ENCODE peak calls at places on chromosome 6, in eight cellular contexts. One of them, this sample, is unnamed.

GRCh38 chr6:75882734-75883133 is 133.7 kb downstream of the MYO6 start:
- DNase-seq in adrenal gland: no peak
- DNase-seq in body of pancreas: no peak
- DNase-seq in lower leg skin: no peak
- DNase-seq in AG09319: peak
- DNase-seq in dorsolateral prefrontal cortex: no peak
- DNase-seq in coronary artery: no peak
- DNase-seq in lower lobe of right lung: no peak
- DNase-seq in this sample: peak

GRCh38 chr6:119830494-119831295 is 481.1 kb upstream of the MAN1A1 start:
- DNase-seq in lower leg skin: no peak
- DNase-seq in lower lobe of right lung: no peak
- DNase-seq in adrenal gland: no peak
- DNase-seq in coronary artery: no peak
- DNase-seq in AG09319: no peak
- DNase-seq in body of pancreas: no peak
- DNase-seq in dorsolateral prefrontal cortex: no peak
- DNase-seq in this sample: peak

GRCh38 chr6:101392561-101393230 is 812 bp upstream of the GRIK2 start:
- DNase-seq in adrenal gland: no peak
- DNase-seq in body of pancreas: peak
- DNase-seq in AG09319: no peak
- DNase-seq in lower lobe of right lung: no peak
- DNase-seq in lower leg skin: no peak
- DNase-seq in dorsolateral prefrontal cortex: no peak
- DNase-seq in coronary artery: no peak
- DNase-seq in this sample: no peak

GRCh38 chr6:16619017-16619416 is 142.2 kb downstream of the ATXN1 start:
- DNase-seq in dorsolateral prefrontal cortex: no peak
- DNase-seq in coronary artery: no peak
- DNase-seq in AG09319: no peak
- DNase-seq in lower leg skin: no peak
- DNase-seq in body of pancreas: no peak
- DNase-seq in adrenal gland: no peak
- DNase-seq in lower lobe of right lung: no peak
- DNase-seq in this sample: peak

GRCh38 chr6:28105286-28105685 is 19.1 kb upstream of the ZSCAN16 start:
- DNase-seq in coronary artery: no peak
- DNase-seq in lower lobe of right lung: no peak
- DNase-seq in body of pancreas: no peak
- DNase-seq in adrenal gland: no peak
- DNase-seq in AG09319: no peak
- DNase-seq in dorsolateral prefrontal cortex: no peak
- DNase-seq in lower leg skin: no peak
- DNase-seq in this sample: peak

GRCh38 chr6:36944650-36945049 is 9.9 kb upstream of the PI16 start:
- DNase-seq in lower lobe of right lung: no peak
- DNase-seq in body of pancreas: peak
- DNase-seq in dorsolateral prefrontal cortex: no peak
- DNase-seq in coronary artery: no peak
- DNase-seq in adrenal gland: peak
- DNase-seq in AG09319: no peak
- DNase-seq in lower leg skin: peak
- DNase-seq in this sample: no peak

GRCh38 chr6:116556065-116556464 is 2.5 kb downstream of the CALHM4 start:
- DNase-seq in adrenal gland: no peak
- DNase-seq in coronary artery: no peak
- DNase-seq in lower lobe of right lung: no peak
- DNase-seq in lower leg skin: no peak
- DNase-seq in AG09319: no peak
- DNase-seq in body of pancreas: no peak
- DNase-seq in dorsolateral prefrontal cortex: no peak
- DNase-seq in this sample: peak

GRCh38 chr6:136230219-136230980 is 19.7 kb downstream of the MTFR2 start:
- DNase-seq in dorsolateral prefrontal cortex: no peak
- DNase-seq in AG09319: no peak
- DNase-seq in adrenal gland: no peak
- DNase-seq in body of pancreas: no peak
- DNase-seq in lower leg skin: no peak
- DNase-seq in coronary artery: no peak
- DNase-seq in lower lobe of right lung: no peak
- DNase-seq in this sample: peak

GRCh38 chr6:130129781-130130246 is 92.9 kb downstream of the SAMD3 start:
- DNase-seq in lower leg skin: no peak
- DNase-seq in body of pancreas: no peak
- DNase-seq in coronary artery: no peak
- DNase-seq in adrenal gland: no peak
- DNase-seq in lower lobe of right lung: no peak
- DNase-seq in AG09319: no peak
- DNase-seq in dorsolateral prefrontal cortex: no peak
- DNase-seq in this sample: no peak

GRCh38 chr6:7247179-7247456 is 65.9 kb downstream of the SSR1 start:
- DNase-seq in dorsolateral prefrontal cortex: no peak
- DNase-seq in adrenal gland: no peak
- DNase-seq in AG09319: no peak
- DNase-seq in lower lobe of right lung: peak
- DNase-seq in body of pancreas: no peak
- DNase-seq in lower leg skin: no peak
- DNase-seq in coronary artery: no peak
- DNase-seq in this sample: no peak

GRCh38 chr6:81748946-81749345 is 3.5 kb downstream of the TENT5A start:
- DNase-seq in dorsolateral prefrontal cortex: no peak
- DNase-seq in lower leg skin: no peak
- DNase-seq in body of pancreas: no peak
- DNase-seq in AG09319: no peak
- DNase-seq in coronary artery: no peak
- DNase-seq in lower lobe of right lung: no peak
- DNase-seq in adrenal gland: no peak
- DNase-seq in this sample: peak

GRCh38 chr6:16591681-16592549 is 169.3 kb downstream of the ATXN1 start:
- DNase-seq in adrenal gland: no peak
- DNase-seq in dorsolateral prefrontal cortex: peak
- DNase-seq in AG09319: no peak
- DNase-seq in lower lobe of right lung: no peak
- DNase-seq in body of pancreas: no peak
- DNase-seq in coronary artery: no peak
- DNase-seq in lower leg skin: no peak
- DNase-seq in this sample: no peak

GRCh38 chr6:81998432-81998831 is 246.0 kb upstream of the TENT5A start:
- DNase-seq in AG09319: no peak
- DNase-seq in lower lobe of right lung: no peak
- DNase-seq in coronary artery: no peak
- DNase-seq in adrenal gland: no peak
- DNase-seq in body of pancreas: no peak
- DNase-seq in dorsolateral prefrontal cortex: no peak
- DNase-seq in lower leg skin: no peak
- DNase-seq in this sample: peak

GRCh38 chr6:157323114-157323923 is at the start of gene TMEM242:
- DNase-seq in adrenal gland: peak
- DNase-seq in dorsolateral prefrontal cortex: peak
- DNase-seq in AG09319: peak
- DNase-seq in body of pancreas: peak
- DNase-seq in coronary artery: peak
- DNase-seq in lower leg skin: peak
- DNase-seq in lower lobe of right lung: peak
- DNase-seq in this sample: peak
- TF ChIP-seq CTCF in adrenal gland: peak
- TF ChIP-seq CTCF in dorsolateral prefrontal cortex: peak
- TF ChIP-seq CTCF in AG09319: peak
- TF ChIP-seq CTCF in body of pancreas: no peak
- TF ChIP-seq CTCF in coronary artery: no peak
- TF ChIP-seq CTCF in lower leg skin: no peak
- TF ChIP-seq CTCF in lower lobe of right lung: peak
- TF ChIP-seq CTCF in this sample: peak

DNA sequence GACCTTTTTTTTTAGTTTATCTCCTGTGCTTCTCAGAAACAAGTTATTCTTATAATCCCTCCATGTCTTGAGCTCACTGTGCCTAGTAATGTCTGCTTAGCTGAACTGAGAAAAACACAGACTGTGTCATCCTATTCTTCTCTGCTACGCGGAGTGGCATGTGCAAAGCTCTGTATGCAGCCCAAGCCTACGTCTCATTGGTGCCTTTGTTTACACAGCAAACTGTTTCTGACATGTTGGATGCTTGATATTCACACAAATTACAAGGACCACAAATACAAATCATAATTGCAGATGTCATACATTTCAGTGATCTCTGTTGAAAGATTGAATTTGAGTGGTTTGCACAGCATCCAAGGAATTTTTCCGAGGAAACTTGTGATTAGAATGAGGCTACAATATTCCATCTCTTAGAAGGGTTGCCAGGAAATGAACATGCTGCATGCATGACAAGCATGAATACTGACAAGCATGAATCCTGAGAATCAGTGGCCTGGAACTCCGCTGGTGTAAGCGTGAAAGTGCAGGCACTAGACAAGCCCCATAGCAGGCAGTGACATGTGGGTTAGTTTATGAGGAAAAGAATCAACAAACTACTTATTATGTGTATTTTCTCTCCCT is 128.4 kb upstream of the SGK1 start:
- DNase-seq in adrenal gland: no peak
- DNase-seq in lower leg skin: no peak
- DNase-seq in coronary artery: no peak
- DNase-seq in dorsolateral prefrontal cortex: no peak
- DNase-seq in AG09319: peak
- DNase-seq in lower lobe of right lung: no peak
- DNase-seq in body of pancreas: no peak
- DNase-seq in this sample: peak
- TF ChIP-seq CTCF in adrenal gland: no peak
- TF ChIP-seq CTCF in lower leg skin: no peak
- TF ChIP-seq CTCF in coronary artery: no peak
- TF ChIP-seq CTCF in dorsolateral prefrontal cortex: no peak
- TF ChIP-seq CTCF in AG09319: no peak
- TF ChIP-seq CTCF in lower lobe of right lung: no peak
- TF ChIP-seq CTCF in body of pancreas: no peak
- TF ChIP-seq CTCF in this sample: no peak

GRCh38 chr6:31586013-31586412 is at the start of gene LST1:
- DNase-seq in adrenal gland: no peak
- DNase-seq in dorsolateral prefrontal cortex: no peak
- DNase-seq in coronary artery: no peak
- DNase-seq in AG09319: no peak
- DNase-seq in body of pancreas: no peak
- DNase-seq in lower lobe of right lung: no peak
- DNase-seq in lower leg skin: peak
- DNase-seq in this sample: no peak
- TF ChIP-seq CTCF in adrenal gland: no peak
- TF ChIP-seq CTCF in dorsolateral prefrontal cortex: no peak
- TF ChIP-seq CTCF in coronary artery: no peak
- TF ChIP-seq CTCF in AG09319: no peak
- TF ChIP-seq CTCF in body of pancreas: no peak
- TF ChIP-seq CTCF in lower lobe of right lung: no peak
- TF ChIP-seq CTCF in lower leg skin: no peak
- TF ChIP-seq CTCF in this sample: no peak

GRCh38 chr6:51936536-51936935 is 150.9 kb downstream of the PKHD1 start:
- DNase-seq in body of pancreas: no peak
- DNase-seq in adrenal gland: no peak
- DNase-seq in lower leg skin: no peak
- DNase-seq in lower lobe of right lung: no peak
- DNase-seq in coronary artery: no peak
- DNase-seq in AG09319: no peak
- DNase-seq in dorsolateral prefrontal cortex: no peak
- DNase-seq in this sample: no peak

GRCh38 chr6:51930602-51931001 is 156.8 kb downstream of the PKHD1 start:
- DNase-seq in adrenal gland: no peak
- DNase-seq in lower lobe of right lung: no peak
- DNase-seq in lower leg skin: no peak
- DNase-seq in dorsolateral prefrontal cortex: no peak
- DNase-seq in AG09319: no peak
- DNase-seq in body of pancreas: no peak
- DNase-seq in coronary artery: no peak
- DNase-seq in this sample: no peak

GRCh38 chr6:51932956-51933355 is 154.5 kb downstream of the PKHD1 start:
- DNase-seq in lower leg skin: no peak
- DNase-seq in body of pancreas: no peak
- DNase-seq in AG09319: no peak
- DNase-seq in dorsolateral prefrontal cortex: no peak
- DNase-seq in coronary artery: no peak
- DNase-seq in adrenal gland: no peak
- DNase-seq in lower lobe of right lung: no peak
- DNase-seq in this sample: no peak

GRCh38 chr6:51936941-51937340 is 150.5 kb downstream of the PKHD1 start:
- DNase-seq in dorsolateral prefrontal cortex: no peak
- DNase-seq in body of pancreas: no peak
- DNase-seq in adrenal gland: no peak
- DNase-seq in coronary artery: no peak
- DNase-seq in lower leg skin: no peak
- DNase-seq in lower lobe of right lung: no peak
- DNase-seq in AG09319: no peak
- DNase-seq in this sample: no peak

GRCh38 chr6:51934098-51934497 is 153.3 kb downstream of the PKHD1 start:
- DNase-seq in lower leg skin: no peak
- DNase-seq in adrenal gland: no peak
- DNase-seq in lower lobe of right lung: no peak
- DNase-seq in dorsolateral prefrontal cortex: no peak
- DNase-seq in body of pancreas: no peak
- DNase-seq in AG09319: no peak
- DNase-seq in coronary artery: no peak
- DNase-seq in this sample: no peak
- TF ChIP-seq CTCF in lower leg skin: no peak
- TF ChIP-seq CTCF in adrenal gland: no peak
- TF ChIP-seq CTCF in lower lobe of right lung: no peak
- TF ChIP-seq CTCF in dorsolateral prefrontal cortex: no peak
- TF ChIP-seq CTCF in body of pancreas: no peak
- TF ChIP-seq CTCF in AG09319: no peak
- TF ChIP-seq CTCF in coronary artery: no peak
- TF ChIP-seq CTCF in this sample: no peak

GRCh38 chr6:168365422-168366165 is 46.0 kb upstream of the DACT2 start:
- DNase-seq in body of pancreas: peak
- DNase-seq in lower lobe of right lung: no peak
- DNase-seq in dorsolateral prefrontal cortex: peak
- DNase-seq in AG09319: no peak
- DNase-seq in coronary artery: no peak
- DNase-seq in adrenal gland: no peak
- DNase-seq in lower leg skin: peak
- DNase-seq in this sample: no peak
- TF ChIP-seq CTCF in body of pancreas: no peak
- TF ChIP-seq CTCF in lower lobe of right lung: no peak
- TF ChIP-seq CTCF in dorsolateral prefrontal cortex: no peak
- TF ChIP-seq CTCF in AG09319: no peak
- TF ChIP-seq CTCF in coronary artery: no peak
- TF ChIP-seq CTCF in adrenal gland: no peak
- TF ChIP-seq CTCF in lower leg skin: no peak
- TF ChIP-seq CTCF in this sample: no peak

DNA sequence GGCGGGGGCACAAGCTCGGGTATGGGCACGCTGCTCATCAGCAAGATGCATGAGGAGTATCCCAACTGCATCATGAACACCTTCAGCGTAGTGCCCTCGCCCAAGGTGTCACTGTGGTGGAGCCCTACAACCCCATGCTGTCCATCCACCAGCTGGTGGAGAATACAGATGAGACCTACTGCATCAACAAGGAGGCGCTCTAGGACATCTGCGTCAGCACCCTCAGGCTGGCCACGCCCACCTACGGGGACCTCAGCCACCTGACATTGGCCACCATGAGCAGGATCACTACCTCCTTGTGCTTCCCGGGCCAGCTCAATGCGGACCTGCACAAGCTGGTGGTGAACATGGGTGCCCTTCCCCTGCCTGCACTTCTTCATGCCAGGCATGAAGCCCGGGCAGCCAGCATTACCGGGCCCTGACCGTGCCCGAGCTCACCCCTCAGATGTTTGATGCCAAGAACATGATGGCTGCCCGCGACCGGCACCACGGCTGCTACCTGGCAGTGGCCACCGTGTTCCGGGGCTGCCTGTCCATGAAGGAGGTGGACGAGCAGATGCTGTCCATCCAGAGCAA is 12.8 kb downstream of the GABRR2 start:
- DNase-seq in lower leg skin: no peak
- DNase-seq in adrenal gland: no peak
- DNase-seq in body of pancreas: no peak
- DNase-seq in coronary artery: no peak
- DNase-seq in lower lobe of right lung: no peak
- DNase-seq in AG09319: no peak
- DNase-seq in dorsolateral prefrontal cortex: no peak
- DNase-seq in this sample: no peak
- TF ChIP-seq CTCF in lower leg skin: no peak
- TF ChIP-seq CTCF in adrenal gland: no peak
- TF ChIP-seq CTCF in body of pancreas: no peak
- TF ChIP-seq CTCF in coronary artery: no peak
- TF ChIP-seq CTCF in lower lobe of right lung: no peak
- TF ChIP-seq CTCF in AG09319: no peak
- TF ChIP-seq CTCF in dorsolateral prefrontal cortex: no peak
- TF ChIP-seq CTCF in this sample: no peak